ENCODE peak calls at places on chromosomes 7 and 10, in four cellular contexts. Z, G, L and H are unnamed samples.

GRCh38 chr7:15016315-15016667 is 113.7 kb upstream of the DGKB start:
- DNase-seq in L (no peak), Z (no peak), G (no peak), H (no peak)

GRCh38 chr7:16652888-16653287 is 6.9 kb downstream of the BZW2 start:
- DNase-seq in L (no peak), G (no peak), Z (peak), H (no peak)

GRCh38 chr7:22856437-22856836 is 33.8 kb upstream of the TOMM7 start:
- DNase-seq in Z (no peak), G (peak), L (no peak), H (no peak)

GRCh38 chr7:21898265-21898930 is 47.3 kb downstream of the CDCA7L start:
- DNase-seq in G (no peak), L (no peak), Z (no peak), H (no peak)

GRCh38 chr10:997266-998022 is 9.2 kb downstream of the GTPBP4 start:
- DNase-seq in Z (no peak), L (no peak), G (no peak), H (no peak)

GRCh38 chr7:92833766-92834605 is 2.4 kb downstream of the CDK6 start:
- DNase-seq in G (peak), Z (peak), L (peak), H (peak)

GRCh38 chr7:45073031-45073842 is 15.5 kb downstream of the NACAD start:
- DNase-seq in G (no peak), L (no peak), Z (no peak), H (no peak)

GRCh38 chr7:77838929-77839491 is 40.4 kb downstream of the PHTF2 start:
- DNase-seq in L (no peak), G (no peak), Z (no peak), H (no peak)

GRCh38 chr10:70518695-70519094 is 40.1 kb downstream of the PALD1 start:
- DNase-seq in L (no peak), G (peak), Z (no peak), H (no peak)

GRCh38 chr7:49099587-49100326 is 175.4 kb downstream of the CDC14C start:
- DNase-seq in G (no peak), L (no peak), Z (no peak), H (no peak)

GRCh38 chr7:131226116-131226562 is 101.5 kb upstream of the MKLN1 start:
- DNase-seq in L (no peak), Z (peak), G (no peak), H (peak)

GRCh38 chr7:73526892-73527821 is 5.1 kb upstream of the BAZ1B start:
- DNase-seq in Z (no peak), G (no peak), L (no peak), H (no peak)

GRCh38 chr7:6433814-6434630 is 13.7 kb downstream of the DAGLB start:
- DNase-seq in L (no peak), Z (no peak), G (no peak), H (no peak)

GRCh38 chr7:157027568-157028527 is 17.4 kb upstream of the MNX1 start:
- DNase-seq in L (no peak), Z (peak), G (no peak), H (no peak)

GRCh38 chr7:87712571-87712970 is 84.4 kb downstream of the RUNDC3B start:
- DNase-seq in L (no peak), G (peak), Z (no peak), H (no peak)

GRCh38 chr10:52871191-52871843 is 98.7 kb upstream of the MBL2 start:
- DNase-seq in G (no peak), L (no peak), Z (no peak), H (no peak)

GRCh38 chr10:31939797-31940708 is 11.4 kb upstream of the ARHGAP12 start:
- DNase-seq in L (no peak), Z (no peak), G (peak), H (no peak)

GRCh38 chr10:95794195-95794594 is 38.2 kb downstream of the ENTPD1 start:
- DNase-seq in G (no peak), L (no peak), Z (no peak), H (no peak)

GRCh38 chr10:123607386-123607785 is 58.8 kb upstream of the GPR26 start:
- DNase-seq in G (no peak), Z (no peak), L (no peak), H (no peak)

GRCh38 chr7:82044497-82045080 is 274.7 kb upstream of the HGF start:
- DNase-seq in L (no peak), Z (peak), G (peak), H (peak)

GRCh38 chr10:133274751-133275682 is 1.7 kb downstream of the ADAM8 start:
- DNase-seq in G (peak), L (no peak), Z (no peak), H (no peak)

GRCh38 chr7:140062118-140062527 is 628 bp downstream of the PARP12 start:
- DNase-seq in Z (no peak), L (no peak), G (peak), H (no peak)

GRCh38 chr10:84317174-84317573 is 11.2 kb upstream of the CCSER2 start:
- DNase-seq in L (no peak), Z (no peak), G (no peak), H (no peak)

GRCh38 chr10:12484945-12485805 is 135.8 kb downstream of the CAMK1D start:
- DNase-seq in Z (no peak), G (no peak), L (no peak), H (no peak)

GRCh38 chr10:6649107-6649720 is 69.1 kb upstream of the PRKCQ start:
- DNase-seq in G (no peak), L (no peak), Z (no peak), H (no peak)

GRCh38 chr10:49594594-49594993 is 15.5 kb upstream of the SLC18A3 start:
- DNase-seq in Z (peak), L (no peak), G (peak), H (peak)

GRCh38 chr7:94047965-94048364 is 43.8 kb upstream of the BET1 start:
- DNase-seq in L (no peak), Z (no peak), G (no peak), H (no peak)

GRCh38 chr7:100400656-100401055 is 27.4 kb downstream of the PILRA start:
- DNase-seq in L (no peak), Z (no peak), G (no peak), H (no peak)